ENCODE peak calls at places on chromosomes 11 and 22, in five cellular contexts. F is psoas muscle, N is mesenchymal stem cell, L is uterus, R is IMR-90. A is an unnamed sample. For H3K4me1, the result is how much of the 10 kb centered on the place peaks cover.

GRCh38 chr11:96187779-96188624 is 155.0 kb downstream of the MAML2 start:
- DNase-seq in L (no peak), N (peak), F (no peak), R (peak), A (no peak)

GRCh38 chr11:72864692-72865655 is 50.8 kb downstream of the ATG16L2 start:
- DNase-seq in L (no peak), N (no peak), F (no peak), R (peak), A (no peak)

GRCh38 chr11:119567667-119568582 is 145.0 kb upstream of the THY1 start:
- DNase-seq in L (peak), R (peak), F (no peak), N (peak), A (no peak)

GRCh38 chr11:94776351-94777321 is 8.5 kb downstream of the AMOTL1 start:
- DNase-seq in R (peak), F (peak), L (peak), N (peak), A (no peak)

GRCh38 chr11:107858217-107859070 is at the start of gene SLC35F2:
- DNase-seq in F (peak), L (no peak), R (peak), N (peak), A (peak)

GRCh38 chr11:114605370-114605769 is 9.8 kb upstream of the NXPE4 start:
- DNase-seq in N (no peak), F (no peak), R (no peak), L (no peak), A (no peak)

GRCh38 chr11:72683782-72684200 is 9.6 kb upstream of the PDE2A start:
- DNase-seq in F (peak), N (peak), L (peak), R (peak), A (peak)

GRCh38 chr11:117061256-117061655 is 37.0 kb downstream of the SIK3 start:
- DNase-seq in N (no peak), F (no peak), R (no peak), L (no peak), A (no peak)

GRCh38 chr11:70144262-70144661 is 58.8 kb upstream of the FADD start:
- DNase-seq in N (no peak), F (no peak), R (no peak), L (no peak), A (no peak)

GRCh38 chr11:123073343-123074057 is 11.6 kb upstream of the HSPA8 start:
- DNase-seq in R (no peak), N (no peak), F (no peak), L (no peak), A (no peak)

GRCh38 chr11:13928566-13929251 is 33.8 kb upstream of the SPON1 start:
- DNase-seq in L (no peak), F (no peak), R (peak), N (peak), A (no peak)

DNA sequence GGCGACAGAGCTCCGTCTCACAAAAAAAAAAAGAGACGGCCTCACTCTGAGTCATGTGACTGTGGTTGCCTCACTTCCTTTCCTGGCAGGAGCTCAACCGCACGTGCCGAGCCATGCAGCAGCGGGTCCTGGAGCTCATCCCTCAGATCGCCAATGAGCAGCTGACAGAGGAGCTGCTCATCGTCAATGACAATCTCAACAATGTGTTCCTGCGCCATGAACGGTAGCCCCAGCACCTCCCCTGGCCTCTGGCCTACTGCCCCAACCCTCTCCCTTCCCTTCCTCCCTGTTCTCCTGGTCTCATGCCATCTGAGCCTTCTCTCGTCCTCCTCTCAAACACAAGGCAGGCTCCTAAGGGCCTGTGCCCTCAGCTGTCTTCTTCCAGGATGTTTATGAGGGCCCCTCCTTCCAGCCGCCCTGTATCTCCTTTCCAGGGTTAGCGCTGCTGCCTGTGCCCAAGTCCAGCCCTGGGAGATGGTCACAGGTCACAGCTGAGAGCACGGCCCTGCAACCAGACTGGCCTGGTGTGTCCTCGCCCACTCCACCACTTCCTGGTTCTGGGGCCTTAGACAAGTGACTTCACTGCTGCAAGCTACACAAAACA is 30.7 kb downstream of the TOM1 start:
- DNase-seq in L (peak), F (peak), R (peak), N (peak), A (peak)
- H3K4me1 ChIP-seq in L (under half), F (under half), R (under half), N (under half), A (under half)

GRCh38 chr11:67268684-67269268 is 2.5 kb downstream of the GRK2 start:
- DNase-seq in R (no peak), F (peak), N (no peak), L (peak), A (no peak)
- H3K4me3 ChIP-seq in R (no peak), F (peak), N (no peak), L (no peak), A (no peak)

GRCh38 chr22:31229402-31230140 is 17.5 kb downstream of the LIMK2 start:
- DNase-seq in R (peak), F (no peak), L (peak), N (peak), A (no peak)

GRCh38 chr22:31230871-31231621 is 18.9 kb downstream of the LIMK2 start:
- DNase-seq in L (peak), R (peak), F (peak), N (peak), A (peak)

GRCh38 chr22:31228425-31228824 is 16.3 kb downstream of the LIMK2 start:
- DNase-seq in F (no peak), N (no peak), L (no peak), R (no peak), A (no peak)

GRCh38 chr22:31233001-31233400 is 20.9 kb downstream of the LIMK2 start:
- DNase-seq in N (no peak), R (no peak), F (no peak), L (no peak), A (no peak)

DNA sequence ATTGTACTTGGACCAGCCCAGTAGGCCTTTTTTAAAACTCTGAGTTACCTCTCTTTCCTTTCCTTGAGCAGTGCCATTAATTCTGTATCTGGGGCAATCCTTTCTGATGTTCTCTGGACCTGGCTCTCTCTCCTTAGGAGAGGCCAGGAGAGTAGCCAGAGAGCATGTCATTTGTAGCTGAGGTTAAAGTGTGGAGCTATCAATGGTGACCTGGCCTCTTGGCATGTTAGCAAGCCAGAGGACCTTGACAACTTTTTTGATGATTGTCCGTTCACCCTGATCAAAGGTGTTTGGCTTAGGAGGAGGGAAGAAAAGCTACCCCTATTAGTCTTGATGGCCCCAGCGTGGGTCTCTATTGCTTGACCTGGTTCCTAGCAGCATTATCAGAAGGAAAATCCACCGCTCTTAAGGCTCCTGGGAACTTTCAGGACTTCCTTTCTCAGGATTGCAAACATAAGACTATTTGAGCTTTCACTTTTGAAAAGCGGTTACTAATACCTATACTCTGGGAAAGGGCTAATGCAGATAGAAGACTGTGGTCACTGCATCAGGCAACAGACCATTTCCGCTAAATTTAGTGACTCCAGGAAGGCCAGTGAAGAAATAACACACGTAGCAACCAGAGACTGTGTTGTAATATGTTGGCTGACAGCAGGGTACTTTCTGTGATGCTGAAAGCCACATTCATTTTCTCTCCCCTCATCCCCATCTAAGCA is 18.2 kb downstream of the LIMK2 start:
- DNase-seq in F (no peak), L (no peak), R (peak), N (peak), A (no peak)
- H3K4me1 ChIP-seq in F (under half), L (under half), R (under half), N (under half), A (under half)

DNA sequence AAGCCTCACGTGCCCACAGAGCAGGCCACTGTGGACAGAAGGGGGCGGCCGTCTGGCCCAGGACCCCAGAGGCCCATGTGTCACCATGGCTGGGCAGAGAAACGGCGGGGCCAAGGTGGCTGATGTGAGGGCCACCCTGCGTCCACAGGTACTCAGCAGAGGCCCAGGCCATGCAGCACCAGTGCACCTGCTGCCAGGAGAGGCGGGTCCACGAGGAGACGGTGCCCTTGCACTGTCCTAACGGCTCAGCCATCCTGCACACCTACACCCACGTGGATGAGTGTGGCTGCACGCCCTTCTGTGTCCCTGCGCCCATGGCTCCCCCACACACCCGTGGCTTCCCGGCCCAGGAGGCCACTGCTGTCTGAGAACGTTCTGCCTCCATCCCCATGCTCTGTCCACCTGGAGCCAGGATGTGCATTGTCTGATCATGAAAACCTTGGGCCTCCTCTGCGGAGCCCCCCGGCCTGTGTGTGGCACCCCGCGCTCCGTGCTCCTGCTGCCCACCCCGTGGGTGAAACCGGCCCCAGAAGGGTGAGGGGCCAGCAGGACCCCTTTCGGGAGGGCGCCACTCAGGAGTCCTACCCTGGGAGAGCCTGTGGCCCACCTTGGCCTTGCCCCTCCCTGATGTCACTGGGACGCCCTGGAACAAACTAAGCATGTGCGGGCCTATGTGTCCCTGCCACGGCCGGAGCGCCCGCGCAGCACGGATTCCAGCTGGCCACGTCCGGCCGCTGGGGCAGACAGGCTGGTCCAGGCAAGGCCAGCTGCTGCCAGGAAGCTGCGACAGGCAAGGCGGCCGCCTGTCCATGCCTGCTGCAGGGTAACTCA is 38.6 kb downstream of the MUC5B start:
- DNase-seq in N (no peak), R (no peak), F (peak), L (no peak), A (no peak)
- H3K4me3 ChIP-seq in N (peak), R (no peak), F (peak), L (no peak), A (no peak)